ENCODE peak calls at places on chromosomes 5 and 9, in seven cellular contexts. X is prostate gland, B is testis, W is heart left ventricle, E is adrenal gland, Q is sigmoid colon, G is body of pancreas. A is an unnamed sample.

GRCh38 chr9:35940474-35941467 is 17.2 kb downstream of the OR2S2 start:
- DNase-seq in W (no peak), Q (no peak), G (no peak), B (no peak), E (no peak), X (no peak), A (no peak)

GRCh38 chr5:82176115-82176514 is 102.0 kb downstream of the RPS23 start:
- DNase-seq in E (no peak), G (no peak), Q (no peak), B (no peak), W (no peak), X (no peak), A (no peak)

GRCh38 chr5:15117691-15118090 is 246.1 kb upstream of the ANKH start:
- DNase-seq in W (no peak), G (no peak), B (no peak), E (no peak), X (no peak), Q (no peak), A (no peak)

GRCh38 chr9:12955510-12956163 is 180.8 kb downstream of the LURAP1L start:
- DNase-seq in E (no peak), Q (no peak), X (no peak), W (no peak), B (no peak), G (no peak), A (no peak)

GRCh38 chr5:139982157-139982974 is 60.7 kb downstream of the NRG2 start:
- DNase-seq in G (peak; percentile 25), X (no peak), E (peak; percentile 74), Q (no peak), W (no peak), B (peak; percentile 80), A (peak; percentile 96)

GRCh38 chr5:125237026-125237425 is 490.6 kb upstream of the ZNF608 start:
- DNase-seq in X (no peak), E (no peak), B (no peak), G (no peak), W (no peak), Q (no peak), A (no peak)

GRCh38 chr9:80175286-80175906 is 603.6 kb downstream of the TLE4 start:
- DNase-seq in W (no peak), E (no peak), B (peak; percentile 22), X (no peak), Q (no peak), G (peak; percentile 37), A (peak; percentile 30)

GRCh38 chr5:10534491-10535236 is 29.2 kb upstream of the ANKRD33B start:
- DNase-seq in B (no peak), X (no peak), W (no peak), Q (peak; percentile 65), E (no peak), G (no peak), A (no peak)

GRCh38 chr9:72013188-72013877 is 47.1 kb downstream of the C9orf57 start:
- DNase-seq in Q (no peak), X (no peak), W (no peak), B (no peak), E (no peak), G (no peak), A (no peak)

GRCh38 chr5:82246960-82247574 is 31.1 kb downstream of the RPS23 start:
- DNase-seq in G (no peak), E (no peak), Q (no peak), B (no peak), X (no peak), W (no peak), A (no peak)

GRCh38 chr5:43044181-43044914 is 4.2 kb upstream of the ANXA2R start:
- DNase-seq in W (no peak), Q (no peak), G (no peak), E (peak; percentile 63), X (no peak), B (no peak), A (no peak)

GRCh38 chr5:135333737-135334515 is 65.1 kb downstream of the MACROH2A1 start:
- DNase-seq in Q (peak; percentile 76), W (no peak), G (no peak), E (no peak), B (no peak), X (no peak), A (no peak)

GRCh38 chr9:133794006-133794760 is 56.0 kb upstream of the SARDH start:
- DNase-seq in W (no peak), E (no peak), G (no peak), X (no peak), Q (no peak), B (no peak), A (no peak)

GRCh38 chr9:22144226-22144625 is 135.1 kb upstream of the CDKN2B start:
- DNase-seq in B (no peak), Q (no peak), W (no peak), G (no peak), X (no peak), E (no peak), A (no peak)

GRCh38 chr5:177987326-177987725 is 8.7 kb downstream of the PROP1 start:
- DNase-seq in B (no peak), X (no peak), E (no peak), Q (no peak), G (no peak), W (no peak), A (no peak)

GRCh38 chr5:112163435-112163834 is 255.6 kb downstream of the EPB41L4A start:
- DNase-seq in G (no peak), W (no peak), E (no peak), B (no peak), Q (no peak), X (no peak), A (no peak)

GRCh38 chr5:122385286-122385685 is 73.2 kb downstream of the SNCAIP start:
- DNase-seq in G (no peak), X (no peak), W (no peak), B (no peak), Q (no peak), E (no peak), A (no peak)

GRCh38 chr5:161507591-161507990 is 38.9 kb downstream of the GABRB2 start:
- DNase-seq in G (no peak), Q (no peak), B (no peak), E (no peak), X (no peak), W (no peak), A (no peak)

GRCh38 chr5:53429706-53430105 is 50.7 kb upstream of the FST start:
- DNase-seq in E (no peak), B (no peak), X (no peak), Q (no peak), W (no peak), G (no peak), A (no peak)

GRCh38 chr9:136725612-136726011 is 13.2 kb downstream of the DIPK1B start:
- DNase-seq in W (no peak), G (no peak), Q (no peak), X (peak; percentile 48), E (no peak), B (no peak), A (no peak)

GRCh38 chr9:135905380-135906282 is 1.7 kb downstream of the CAMSAP1 start:
- DNase-seq in B (no peak), W (no peak), X (no peak), E (no peak), Q (peak; percentile 54), G (no peak), A (no peak)

GRCh38 chr5:95786821-95787408 is 35.6 kb downstream of the GLRX start:
- DNase-seq in G (no peak), W (no peak), B (no peak), X (no peak), E (no peak), Q (no peak), A (no peak)

GRCh38 chr5:16903480-16904300 is 32.4 kb downstream of the MYO10 start:
- DNase-seq in W (no peak), E (no peak), B (no peak), G (no peak), X (no peak), Q (no peak), A (no peak)

GRCh38 chr5:16902846-16903245 is 33.2 kb downstream of the MYO10 start:
- DNase-seq in B (peak; percentile 33), Q (no peak), X (no peak), G (peak; percentile 72), E (no peak), W (no peak), A (no peak)

GRCh38 chr5:16909464-16909863 is 26.6 kb downstream of the MYO10 start:
- DNase-seq in B (no peak), Q (no peak), G (no peak), W (no peak), X (no peak), E (no peak), A (no peak)

GRCh38 chr5:16907270-16907669 is 28.8 kb downstream of the MYO10 start:
- DNase-seq in B (no peak), E (no peak), Q (no peak), X (no peak), W (no peak), G (no peak), A (no peak)

GRCh38 chr5:16906255-16906654 is 29.8 kb downstream of the MYO10 start:
- DNase-seq in Q (no peak), W (no peak), E (no peak), G (no peak), X (no peak), B (no peak), A (no peak)
- H3K4me3 ChIP-seq in Q (no peak overlapping the region), W (no peak overlapping the region), E (no peak overlapping the region), G (no peak overlapping the region), X (no peak overlapping the region), B (no peak overlapping the region), A (no peak overlapping the region)

GRCh38 chr5:56078675-56079500 is 84.1 kb upstream of the IL6ST start:
- DNase-seq in X (no peak), W (no peak), B (no peak), Q (peak; percentile 80), G (peak; percentile 39), E (peak; percentile 67), A (no peak)
- TF ChIP-seq POLR2A in X (no peak), W (no peak), B (no peak), Q (no peak), G (no peak), E (no peak), A (no peak)

GRCh38 chr9:130782883-130783537 is 52.0 kb upstream of the ABL1 start:
- DNase-seq in Q (no peak), G (no peak), E (no peak), X (no peak), B (no peak), W (no peak), A (no peak)

GRCh38 chr9:130780865-130781504 is 54.1 kb upstream of the ABL1 start:
- DNase-seq in B (peak; percentile 75), W (peak; percentile 76), E (peak; percentile 85), Q (peak; percentile 95), G (peak; percentile 54), X (no peak), A (peak; percentile 60)

GRCh38 chr9:130775336-130775991 is 59.6 kb upstream of the ABL1 start:
- DNase-seq in W (no peak), Q (no peak), B (no peak), X (no peak), G (no peak), E (no peak), A (no peak)

GRCh38 chr9:130780415-130780814 is 54.6 kb upstream of the ABL1 start:
- DNase-seq in E (no peak), B (no peak), W (no peak), X (no peak), Q (no peak), G (no peak), A (no peak)

GRCh38 chr9:130779153-130779855 is 55.8 kb upstream of the ABL1 start:
- DNase-seq in B (no peak), G (no peak), E (no peak), X (no peak), W (no peak), Q (peak; percentile 79), A (no peak)
- H3K4me1 ChIP-seq in B (peaks cover 18% of the 10 kb centered on the region), G (no peaks in the 10 kb centered on the region), E (peaks cover 39% of the 10 kb centered on the region), X (peaks cover 4% of the 10 kb centered on the region), W (peaks cover 13% of the 10 kb centered on the region), Q (peaks cover 58% of the 10 kb centered on the region), A (peaks cover 45% of the 10 kb centered on the region)

GRCh38 chr9:131402738-131403492 is 9.0 kb downstream of the PRRC2B start:
- DNase-seq in B (peak; percentile 91), G (peak; percentile 88), X (peak; percentile 89), Q (peak; percentile 96), W (peak; percentile 84), E (peak; percentile 97), A (peak; percentile 90)
- H3K4me3 ChIP-seq in B (no peak overlapping the region), G (no peak overlapping the region), X (no peak overlapping the region), Q (peak overlapping the region; percentile 18), W (peak overlapping the region; percentile 26), E (no peak overlapping the region), A (no peak overlapping the region)

A was measured in thyroid gland.